ENCODE peak calls at places on chromosomes 3 and 15, in nine cellular contexts. One of them, this sample, is unnamed.

GRCh38 chr3:67017211-67017610 is 19.1 kb downstream of the KBTBD8 start:
- DNase-seq in SK-N-DZ: no peak
- DNase-seq in Daoy: peak; percentile 20
- DNase-seq in AG04450: no peak
- DNase-seq in stimulated activated naive CD8-positive, alpha-beta T cell treated with anti-CD3 and anti-CD28 coated beads, Interleukin-15, amount 100 ng/mL, for 72 hours: no peak
- DNase-seq in Kasumi-1: no peak
- DNase-seq in cardiac muscle cell: peak; percentile 63
- DNase-seq in B cell: no peak
- DNase-seq in GM06990: no peak
- DNase-seq in this sample: peak; percentile 16

GRCh38 chr15:78104566-78105500 is 12.5 kb downstream of the SH2D7 start:
- DNase-seq in Kasumi-1: no peak
- DNase-seq in cardiac muscle cell: no peak
- DNase-seq in B cell: no peak
- DNase-seq in SK-N-DZ: no peak
- DNase-seq in GM06990: no peak
- DNase-seq in Daoy: no peak
- DNase-seq in stimulated activated naive CD8-positive, alpha-beta T cell treated with anti-CD3 and anti-CD28 coated beads, Interleukin-15, amount 100 ng/mL, for 72 hours: no peak
- DNase-seq in AG04450: no peak
- DNase-seq in this sample: no peak

GRCh38 chr15:71444866-71445590 is 329.8 kb downstream of the THSD4 start:
- DNase-seq in B cell: no peak
- DNase-seq in stimulated activated naive CD8-positive, alpha-beta T cell treated with anti-CD3 and anti-CD28 coated beads, Interleukin-15, amount 100 ng/mL, for 72 hours: no peak
- DNase-seq in Kasumi-1: no peak
- DNase-seq in AG04450: no peak
- DNase-seq in GM06990: no peak
- DNase-seq in cardiac muscle cell: no peak
- DNase-seq in Daoy: no peak
- DNase-seq in SK-N-DZ: no peak
- DNase-seq in this sample: peak; percentile 79

GRCh38 chr3:112871735-112872134 is 25.1 kb upstream of the CD200R1L start:
- DNase-seq in Kasumi-1: no peak
- DNase-seq in Daoy: no peak
- DNase-seq in AG04450: no peak
- DNase-seq in stimulated activated naive CD8-positive, alpha-beta T cell treated with anti-CD3 and anti-CD28 coated beads, Interleukin-15, amount 100 ng/mL, for 72 hours: no peak
- DNase-seq in B cell: no peak
- DNase-seq in SK-N-DZ: no peak
- DNase-seq in GM06990: no peak
- DNase-seq in cardiac muscle cell: no peak
- DNase-seq in this sample: no peak

GRCh38 chr3:16554126-16554525 is 40.6 kb upstream of the RFTN1 start:
- DNase-seq in AG04450: no peak
- DNase-seq in Kasumi-1: no peak
- DNase-seq in cardiac muscle cell: no peak
- DNase-seq in SK-N-DZ: no peak
- DNase-seq in stimulated activated naive CD8-positive, alpha-beta T cell treated with anti-CD3 and anti-CD28 coated beads, Interleukin-15, amount 100 ng/mL, for 72 hours: no peak
- DNase-seq in Daoy: no peak
- DNase-seq in B cell: no peak
- DNase-seq in GM06990: no peak
- DNase-seq in this sample: no peak

GRCh38 chr3:39156421-39156820 is 3.0 kb upstream of the CSRNP1 start:
- DNase-seq in cardiac muscle cell: no peak
- DNase-seq in GM06990: no peak
- DNase-seq in stimulated activated naive CD8-positive, alpha-beta T cell treated with anti-CD3 and anti-CD28 coated beads, Interleukin-15, amount 100 ng/mL, for 72 hours: no peak
- DNase-seq in B cell: no peak
- DNase-seq in Daoy: no peak
- DNase-seq in SK-N-DZ: no peak
- DNase-seq in AG04450: no peak
- DNase-seq in Kasumi-1: no peak
- DNase-seq in this sample: no peak

GRCh38 chr3:155154255-155154654 is 74.1 kb downstream of the MME start:
- DNase-seq in Daoy: no peak
- DNase-seq in Kasumi-1: no peak
- DNase-seq in cardiac muscle cell: no peak
- DNase-seq in stimulated activated naive CD8-positive, alpha-beta T cell treated with anti-CD3 and anti-CD28 coated beads, Interleukin-15, amount 100 ng/mL, for 72 hours: no peak
- DNase-seq in AG04450: no peak
- DNase-seq in SK-N-DZ: no peak
- DNase-seq in B cell: no peak
- DNase-seq in GM06990: no peak
- DNase-seq in this sample: no peak

GRCh38 chr3:58492385-58492970 is 582 bp downstream of the KCTD6 start:
- DNase-seq in SK-N-DZ: no peak
- DNase-seq in cardiac muscle cell: no peak
- DNase-seq in stimulated activated naive CD8-positive, alpha-beta T cell treated with anti-CD3 and anti-CD28 coated beads, Interleukin-15, amount 100 ng/mL, for 72 hours: no peak
- DNase-seq in B cell: no peak
- DNase-seq in AG04450: no peak
- DNase-seq in Kasumi-1: no peak
- DNase-seq in Daoy: no peak
- DNase-seq in GM06990: peak; percentile 20
- DNase-seq in this sample: no peak

GRCh38 chr3:30073622-30074021 is 532.8 kb upstream of the TGFBR2 start:
- DNase-seq in Daoy: peak; percentile 18
- DNase-seq in SK-N-DZ: peak; percentile 39
- DNase-seq in B cell: no peak
- DNase-seq in AG04450: no peak
- DNase-seq in GM06990: no peak
- DNase-seq in Kasumi-1: no peak
- DNase-seq in stimulated activated naive CD8-positive, alpha-beta T cell treated with anti-CD3 and anti-CD28 coated beads, Interleukin-15, amount 100 ng/mL, for 72 hours: no peak
- DNase-seq in cardiac muscle cell: peak; percentile 15
- DNase-seq in this sample: no peak

GRCh38 chr15:86231864-86232801 is 152.5 kb downstream of the AGBL1 start:
- DNase-seq in stimulated activated naive CD8-positive, alpha-beta T cell treated with anti-CD3 and anti-CD28 coated beads, Interleukin-15, amount 100 ng/mL, for 72 hours: peak; percentile 21
- DNase-seq in AG04450: no peak
- DNase-seq in Daoy: no peak
- DNase-seq in GM06990: no peak
- DNase-seq in Kasumi-1: no peak
- DNase-seq in B cell: no peak
- DNase-seq in cardiac muscle cell: peak; percentile 22
- DNase-seq in SK-N-DZ: peak; percentile 17
- DNase-seq in this sample: no peak

GRCh38 chr3:47503033-47503432 is 10.5 kb downstream of the ELP6 start:
- DNase-seq in Daoy: no peak
- DNase-seq in stimulated activated naive CD8-positive, alpha-beta T cell treated with anti-CD3 and anti-CD28 coated beads, Interleukin-15, amount 100 ng/mL, for 72 hours: no peak
- DNase-seq in B cell: no peak
- DNase-seq in cardiac muscle cell: no peak
- DNase-seq in GM06990: no peak
- DNase-seq in Kasumi-1: no peak
- DNase-seq in AG04450: no peak
- DNase-seq in SK-N-DZ: no peak
- DNase-seq in this sample: no peak

GRCh38 chr15:59746777-59747176 is 57.7 kb upstream of the BNIP2 start:
- DNase-seq in B cell: no peak
- DNase-seq in SK-N-DZ: no peak
- DNase-seq in Kasumi-1: no peak
- DNase-seq in Daoy: peak; percentile 6
- DNase-seq in cardiac muscle cell: no peak
- DNase-seq in GM06990: no peak
- DNase-seq in stimulated activated naive CD8-positive, alpha-beta T cell treated with anti-CD3 and anti-CD28 coated beads, Interleukin-15, amount 100 ng/mL, for 72 hours: no peak
- DNase-seq in AG04450: no peak
- DNase-seq in this sample: no peak

GRCh38 chr3:107068980-107069379 is 308.3 kb upstream of the CCDC54 start:
- DNase-seq in AG04450: peak; percentile 45
- DNase-seq in cardiac muscle cell: peak; percentile 93
- DNase-seq in Kasumi-1: peak; percentile 5
- DNase-seq in GM06990: no peak
- DNase-seq in SK-N-DZ: no peak
- DNase-seq in Daoy: peak; percentile 85
- DNase-seq in stimulated activated naive CD8-positive, alpha-beta T cell treated with anti-CD3 and anti-CD28 coated beads, Interleukin-15, amount 100 ng/mL, for 72 hours: no peak
- DNase-seq in B cell: no peak
- DNase-seq in this sample: peak; percentile 82

This sample was measured in NCI-H226.